ENCODE peak calls at places on chromosomes 2 and 18, in seven cellular contexts. M, R, L, T, Y, O and K are unnamed samples.

GRCh38 chr2:144329472-144329871 is 190.4 kb downstream of the ZEB2 start:
- DNase-seq in M (no peak), R (no peak), L (no peak), T (no peak), Y (no peak), O (no peak), K (no peak)

GRCh38 chr2:215476424-215476823 is 40.6 kb upstream of the FN1 start:
- DNase-seq in M (no peak), R (peak), L (no peak), T (no peak), Y (no peak), O (peak), K (no peak)

GRCh38 chr2:207167129-207167923 is 1.6 kb upstream of the KLF7 start:
- DNase-seq in M (no peak), R (peak), L (no peak), T (peak), Y (no peak), O (peak), K (no peak)

GRCh38 chr18:32446780-32447179 is 23.9 kb downstream of the GAREM1 start:
- DNase-seq in M (no peak), R (no peak), L (no peak), T (no peak), Y (no peak), O (no peak), K (no peak)

GRCh38 chr2:186605041-186605440 is 15.2 kb downstream of the ITGAV start:
- DNase-seq in M (no peak), R (no peak), L (peak), T (peak), Y (no peak), O (peak), K (no peak)

GRCh38 chr2:229489016-229489415 is 217.9 kb upstream of the PID1 start:
- DNase-seq in M (no peak), R (peak), L (no peak), T (no peak), Y (no peak), O (peak), K (no peak)

GRCh38 chr2:222239091-222239490 is 59.7 kb downstream of the PAX3 start:
- DNase-seq in M (peak), R (no peak), L (no peak), T (no peak), Y (no peak), O (no peak), K (no peak)

GRCh38 chr2:121128741-121129659 is 156.0 kb downstream of the TFCP2L1 start:
- DNase-seq in M (peak), R (no peak), L (peak), T (peak), Y (peak), O (peak), K (peak)

GRCh38 chr18:37489998-37490397 is 75.6 kb downstream of the CELF4 start:
- DNase-seq in M (no peak), R (no peak), L (no peak), T (no peak), Y (no peak), O (no peak), K (no peak)

DNA sequence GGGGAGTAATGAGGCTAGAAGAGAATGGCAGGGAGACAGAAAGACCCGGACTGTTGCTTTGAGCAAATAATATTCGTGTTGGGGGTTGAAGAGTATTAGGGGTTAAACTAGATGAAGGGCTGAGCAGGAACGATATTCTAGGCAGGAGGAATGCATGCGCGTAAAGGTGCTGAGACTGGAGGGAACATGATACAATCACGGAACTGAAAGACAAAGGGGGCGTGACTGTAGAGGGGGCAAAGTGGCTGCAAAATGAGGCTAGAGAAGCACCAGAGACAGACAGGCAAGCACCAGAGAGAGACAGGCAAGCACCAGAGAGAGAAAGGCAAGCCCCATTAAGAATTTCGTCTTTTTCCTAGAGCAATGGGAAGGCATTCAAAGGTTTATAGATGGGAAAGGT is 148.1 kb upstream of the DLX2 start:
- DNase-seq in M (no peak), R (no peak), L (no peak), T (no peak), Y (no peak), O (no peak), K (no peak)
- H3K23ac ChIP-seq in M (no peak), R (peak), L (no peak), T (no peak), Y (no peak), O (no peak), K (no peak)

GRCh38 chr2:47293967-47294366 is 109.0 kb upstream of the MSH2 start:
- DNase-seq in M (no peak), R (no peak), L (no peak), T (no peak), Y (no peak), O (no peak), K (no peak)
- H3K23ac ChIP-seq in M (no peak), R (no peak), L (no peak), T (no peak), Y (no peak), O (no peak), K (no peak)

GRCh38 chr18:677951-678363 is 20.5 kb downstream of the TYMS start:
- DNase-seq in M (no peak), R (no peak), L (no peak), T (no peak), Y (no peak), O (no peak), K (no peak)

GRCh38 chr18:676747-677544 is 19.5 kb downstream of the TYMS start:
- DNase-seq in M (no peak), R (no peak), L (no peak), T (no peak), Y (no peak), O (no peak), K (no peak)

GRCh38 chr18:680392-680791 is 22.9 kb downstream of the TYMS start:
- DNase-seq in M (no peak), R (no peak), L (no peak), T (no peak), Y (no peak), O (no peak), K (no peak)

GRCh38 chr18:676069-676468 is 18.6 kb downstream of the TYMS start:
- DNase-seq in M (no peak), R (no peak), L (no peak), T (no peak), Y (no peak), O (no peak), K (no peak)

GRCh38 chr18:678482-679182 is 21.2 kb downstream of the TYMS start:
- DNase-seq in M (no peak), R (no peak), L (no peak), T (no peak), Y (no peak), O (no peak), K (no peak)
- H3K23ac ChIP-seq in M (peak), R (no peak), L (no peak), T (no peak), Y (no peak), O (no peak), K (no peak)

DNA sequence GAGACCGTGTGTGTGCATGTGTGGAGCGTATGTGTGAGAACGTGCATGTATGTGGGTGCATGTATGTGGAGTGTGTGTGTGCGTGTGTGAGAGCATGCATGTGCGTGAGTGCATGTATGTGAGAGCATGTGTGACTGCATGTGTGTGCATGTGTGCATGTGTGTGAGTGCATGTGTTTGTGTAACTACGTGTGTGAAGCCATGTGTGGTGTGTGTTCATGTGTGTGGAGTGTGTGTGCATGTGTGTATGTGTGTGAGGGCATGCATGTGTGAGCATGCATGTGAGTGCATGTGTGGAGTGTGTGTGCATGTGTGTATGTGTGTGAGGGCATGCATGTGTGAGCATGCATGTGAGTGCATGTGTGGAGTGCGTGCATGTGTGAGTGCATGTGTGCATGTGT is 24.2 kb downstream of the TOGARAM2 start:
- DNase-seq in M (no peak), R (no peak), L (no peak), T (no peak), Y (no peak), O (no peak), K (no peak)
- H3K23ac ChIP-seq in M (no peak), R (no peak), L (no peak), T (no peak), Y (no peak), O (no peak), K (no peak)

DNA sequence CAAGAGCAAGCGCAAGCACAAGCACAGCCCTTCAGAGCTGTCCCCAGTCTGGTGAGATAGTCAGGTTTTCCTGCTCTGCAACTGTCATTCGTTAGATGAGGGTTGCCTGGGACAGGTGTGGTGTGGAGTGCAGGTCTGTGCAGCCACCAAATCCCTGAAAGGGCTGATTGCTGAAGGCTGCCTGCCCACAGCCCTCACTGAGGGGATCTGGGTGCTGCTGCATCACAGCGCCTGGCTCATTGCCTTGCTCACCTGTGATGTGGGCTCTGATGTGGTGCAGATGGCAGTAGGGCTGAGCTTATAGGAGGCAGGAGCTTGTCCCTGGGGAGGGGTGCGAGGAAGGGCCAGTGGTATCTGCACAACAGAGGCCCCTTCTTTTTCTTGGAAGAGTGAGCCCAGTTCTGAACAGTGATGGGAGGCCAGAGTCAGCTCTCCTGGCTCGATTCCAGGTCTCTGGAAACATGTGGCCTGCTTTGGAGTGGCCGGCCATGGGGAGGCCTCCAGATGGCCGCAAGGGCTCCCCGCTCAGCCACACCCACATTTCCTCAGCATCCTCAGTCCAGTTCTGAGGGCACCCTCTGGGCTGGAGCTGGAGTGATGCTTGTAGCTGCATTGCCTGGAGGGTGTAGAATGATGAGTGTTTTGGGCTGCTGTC is 11.4 kb downstream of the UBE2F start:
- DNase-seq in M (no peak), R (peak), L (no peak), T (peak), Y (no peak), O (no peak), K (no peak)
- H3K23ac ChIP-seq in M (peak), R (no peak), L (no peak), T (no peak), Y (no peak), O (no peak), K (no peak)